ENCODE peak calls at places on chromosomes 3 and 15, in eight cellular contexts. J, K, U, V, P, O, T and Y are unnamed samples.

GRCh38 chr3:23663661-23664186 is 142.0 kb upstream of the UBE2E1 start:
- DNase-seq in J (no peak), K (no peak), U (no peak), V (no peak), P (no peak), O (peak), T (no peak), Y (no peak)

GRCh38 chr15:62795700-62796099 is 246.8 kb upstream of the TPM1 start:
- DNase-seq in J (no peak), K (no peak), U (no peak), V (no peak), P (no peak), O (no peak), T (no peak), Y (no peak)

GRCh38 chr3:30012941-30013543 is 593.4 kb upstream of the TGFBR2 start:
- DNase-seq in J (peak), K (peak), U (peak), V (peak), P (no peak), O (peak), T (peak), Y (peak)

GRCh38 chr3:6921876-6922275 is 61.0 kb downstream of the GRM7 start:
- DNase-seq in J (no peak), K (no peak), U (no peak), V (no peak), P (no peak), O (no peak), T (no peak), Y (no peak)

GRCh38 chr3:124877617-124878016 is 9.5 kb downstream of the ITGB5 start:
- DNase-seq in J (no peak), K (no peak), U (no peak), V (no peak), P (no peak), O (no peak), T (no peak), Y (no peak)

GRCh38 chr3:71885001-71885400 is 100.1 kb upstream of the PROK2 start:
- DNase-seq in J (no peak), K (no peak), U (no peak), V (no peak), P (no peak), O (no peak), T (no peak), Y (no peak)

GRCh38 chr3:64674591-64675076 is 13.2 kb downstream of the ADAMTS9 start:
- DNase-seq in J (no peak), K (no peak), U (no peak), V (no peak), P (no peak), O (no peak), T (no peak), Y (no peak)

GRCh38 chr3:133927543-133928066 is 31.9 kb upstream of the RAB6B start:
- DNase-seq in J (no peak), K (no peak), U (peak), V (no peak), P (no peak), O (no peak), T (peak), Y (no peak)

GRCh38 chr15:40909662-40910625 is 15.7 kb downstream of the VPS18 start:
- DNase-seq in J (peak), K (no peak), U (no peak), V (no peak), P (no peak), O (peak), T (peak), Y (no peak)

GRCh38 chr3:11168881-11169805 is 14.8 kb downstream of the HRH1 start:
- DNase-seq in J (no peak), K (no peak), U (no peak), V (peak), P (no peak), O (peak), T (no peak), Y (no peak)

GRCh38 chr3:183437696-183438564 is 9.5 kb upstream of the MCF2L2 start:
- DNase-seq in J (no peak), K (no peak), U (no peak), V (no peak), P (no peak), O (no peak), T (no peak), Y (no peak)

GRCh38 chr3:186307594-186307993 is 54.4 kb downstream of the DGKG start:
- DNase-seq in J (no peak), K (no peak), U (no peak), V (peak), P (no peak), O (peak), T (no peak), Y (no peak)

GRCh38 chr3:97125902-97126499 is 311.6 kb downstream of the EPHA6 start:
- DNase-seq in J (no peak), K (no peak), U (no peak), V (no peak), P (no peak), O (no peak), T (no peak), Y (no peak)

GRCh38 chr15:40768492-40769309 is 1.1 kb upstream of the C15orf62 start:
- DNase-seq in J (no peak), K (no peak), U (no peak), V (no peak), P (no peak), O (no peak), T (no peak), Y (no peak)

GRCh38 chr3:146092230-146092629 is 68.8 kb downstream of the PLOD2 start:
- DNase-seq in J (no peak), K (no peak), U (no peak), V (peak), P (no peak), O (no peak), T (no peak), Y (no peak)

GRCh38 chr15:68802373-68802772 is 18.3 kb downstream of the ANP32A start:
- DNase-seq in J (no peak), K (no peak), U (no peak), V (no peak), P (no peak), O (no peak), T (no peak), Y (no peak)

GRCh38 chr3:94101860-94102259 is 39.0 kb downstream of the NSUN3 start:
- DNase-seq in J (no peak), K (no peak), U (no peak), V (peak), P (no peak), O (peak), T (no peak), Y (no peak)

GRCh38 chr15:88238618-88239430 is 17.7 kb downstream of the NTRK3 start:
- DNase-seq in J (peak), K (no peak), U (no peak), V (peak), P (no peak), O (peak), T (no peak), Y (no peak)

GRCh38 chr15:74540135-74540760 is 772 bp upstream of the ARID3B start:
- DNase-seq in J (no peak), K (no peak), U (no peak), V (peak), P (no peak), O (no peak), T (no peak), Y (no peak)

GRCh38 chr3:134375542-134376384 is 1.5 kb upstream of the AMOTL2 start:
- DNase-seq in J (no peak), K (no peak), U (no peak), V (no peak), P (no peak), O (no peak), T (no peak), Y (no peak)

GRCh38 chr3:108125550-108126071 is 34.8 kb upstream of the CD47 start:
- DNase-seq in J (no peak), K (no peak), U (no peak), V (no peak), P (peak), O (no peak), T (no peak), Y (no peak)

GRCh38 chr15:40340038-40340739 is 550 bp downstream of the CCDC9B start:
- DNase-seq in J (no peak), K (no peak), U (peak), V (peak), P (no peak), O (peak), T (peak), Y (no peak)

GRCh38 chr3:145936986-145937385 is 224.0 kb downstream of the PLOD2 start:
- DNase-seq in J (peak), K (no peak), U (no peak), V (no peak), P (no peak), O (no peak), T (no peak), Y (no peak)

GRCh38 chr15:40823572-40824343 is 4.8 kb downstream of the PPP1R14D start:
- DNase-seq in J (no peak), K (no peak), U (no peak), V (no peak), P (no peak), O (no peak), T (no peak), Y (no peak)

GRCh38 chr3:141091416-141091815 is 40.3 kb downstream of the SPSB4 start:
- DNase-seq in J (no peak), K (no peak), U (no peak), V (no peak), P (no peak), O (no peak), T (no peak), Y (no peak)

GRCh38 chr3:57130426-57131209 is 34.5 kb downstream of the IL17RD start:
- DNase-seq in J (no peak), K (no peak), U (no peak), V (no peak), P (no peak), O (no peak), T (no peak), Y (no peak)

GRCh38 chr3:106729481-106729880 is 647.8 kb upstream of the CCDC54 start:
- DNase-seq in J (no peak), K (no peak), U (no peak), V (no peak), P (no peak), O (no peak), T (no peak), Y (no peak)

GRCh38 chr3:25033407-25034029 is 394.5 kb upstream of the RARB start:
- DNase-seq in J (no peak), K (no peak), U (no peak), V (peak), P (no peak), O (peak), T (peak), Y (no peak)

GRCh38 chr3:32733631-32734229 is 48.7 kb downstream of the CNOT10 start:
- DNase-seq in J (peak), K (no peak), U (no peak), V (peak), P (no peak), O (peak), T (no peak), Y (no peak)

GRCh38 chr15:78538358-78538757 is 1.9 kb upstream of the PSMA4 start:
- DNase-seq in J (no peak), K (no peak), U (no peak), V (no peak), P (no peak), O (no peak), T (no peak), Y (no peak)

GRCh38 chr3:51966941-51967383 is 292 bp downstream of the PCBP4 start:
- DNase-seq in J (no peak), K (no peak), U (no peak), V (no peak), P (no peak), O (no peak), T (no peak), Y (no peak)

GRCh38 chr3:113741086-113741485 is 5.0 kb downstream of the NAA50 start:
- DNase-seq in J (no peak), K (no peak), U (no peak), V (no peak), P (no peak), O (no peak), T (no peak), Y (no peak)
- H3K4me3 ChIP-seq in J (no peak), K (no peak), U (no peak), V (no peak), P (no peak), O (no peak), T (peak), Y (no peak)

DNA sequence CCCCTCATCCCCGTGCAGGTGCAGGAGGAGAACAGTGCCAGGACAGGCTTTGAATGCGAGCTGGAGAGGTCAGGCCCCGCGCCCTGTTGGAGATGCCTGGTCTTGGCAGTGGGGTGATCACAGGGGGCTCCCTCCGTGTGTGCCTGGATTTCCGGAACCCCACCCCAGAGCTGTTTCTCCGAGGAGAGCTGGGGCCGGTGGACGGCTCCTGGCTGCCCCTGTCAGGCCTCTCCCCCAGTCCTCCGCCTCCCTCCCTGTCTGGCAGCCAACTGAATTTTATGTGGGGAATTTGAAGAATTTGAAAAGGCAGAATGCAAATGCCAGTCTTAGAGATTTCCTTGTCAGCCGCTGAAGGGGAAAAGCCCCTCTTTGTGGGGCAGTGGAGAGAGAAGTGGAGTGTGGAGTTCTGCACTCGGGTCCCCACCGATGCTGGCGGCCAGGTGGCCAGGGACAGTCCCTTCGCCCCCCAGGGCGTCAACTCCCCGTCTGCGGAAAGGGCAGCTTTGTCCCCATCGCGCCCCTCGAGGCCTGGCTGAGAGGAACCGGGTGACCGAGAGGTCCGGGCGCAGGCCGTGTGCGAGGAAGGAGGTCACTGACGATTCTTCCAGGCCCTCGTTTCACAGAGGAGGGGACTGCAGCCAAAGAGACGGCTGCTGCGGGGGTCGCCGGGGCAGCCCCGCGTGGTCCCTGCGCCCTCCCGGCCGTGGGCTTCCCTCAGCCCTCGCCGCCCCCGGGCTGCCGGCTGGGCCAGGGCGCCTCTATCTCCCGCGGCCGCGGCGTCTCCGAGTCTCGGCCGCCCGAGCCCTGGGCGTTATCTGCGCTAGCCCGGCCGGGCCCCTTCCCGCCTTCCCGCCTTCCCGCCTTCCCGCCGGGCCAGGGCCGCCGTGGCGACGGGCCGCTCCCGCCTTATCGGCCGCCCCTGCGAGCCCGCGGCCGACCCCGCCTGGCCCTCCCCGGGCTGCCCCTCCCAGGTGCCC is 56.0 kb upstream of the LCTL start:
- DNase-seq in J (no peak), K (no peak), U (no peak), V (no peak), P (no peak), O (peak), T (no peak), Y (no peak)
- H3K4me3 ChIP-seq in J (no peak), K (no peak), U (no peak), V (no peak), P (peak), O (no peak), T (peak), Y (no peak)

GRCh38 chr3:148604270-148605085 is 93.2 kb upstream of the AGTR1 start:
- DNase-seq in J (peak), K (peak), U (no peak), V (peak), P (no peak), O (peak), T (peak), Y (no peak)
- H3K4me3 ChIP-seq in J (peak), K (no peak), U (no peak), V (no peak), P (no peak), O (no peak), T (no peak), Y (no peak)

GRCh38 chr3:53844262-53845102 is 1.7 kb downstream of the CHDH start:
- DNase-seq in J (no peak), K (no peak), U (no peak), V (no peak), P (no peak), O (no peak), T (no peak), Y (no peak)
- H3K4me3 ChIP-seq in J (no peak), K (no peak), U (no peak), V (no peak), P (no peak), O (no peak), T (no peak), Y (no peak)

GRCh38 chr3:46245155-46245554 is 2.9 kb downstream of the CCR3 start:
- DNase-seq in J (no peak), K (no peak), U (no peak), V (no peak), P (no peak), O (no peak), T (no peak), Y (no peak)

GRCh38 chr3:46239301-46239938 is 2.8 kb upstream of the CCR3 start:
- DNase-seq in J (no peak), K (no peak), U (no peak), V (no peak), P (no peak), O (no peak), T (no peak), Y (no peak)

GRCh38 chr3:46238386-46238785 is 3.9 kb upstream of the CCR3 start:
- DNase-seq in J (no peak), K (no peak), U (no peak), V (no peak), P (no peak), O (no peak), T (no peak), Y (no peak)

GRCh38 chr3:46239952-46240351 is 2.3 kb upstream of the CCR3 start:
- DNase-seq in J (no peak), K (no peak), U (no peak), V (no peak), P (no peak), O (no peak), T (no peak), Y (no peak)

DNA sequence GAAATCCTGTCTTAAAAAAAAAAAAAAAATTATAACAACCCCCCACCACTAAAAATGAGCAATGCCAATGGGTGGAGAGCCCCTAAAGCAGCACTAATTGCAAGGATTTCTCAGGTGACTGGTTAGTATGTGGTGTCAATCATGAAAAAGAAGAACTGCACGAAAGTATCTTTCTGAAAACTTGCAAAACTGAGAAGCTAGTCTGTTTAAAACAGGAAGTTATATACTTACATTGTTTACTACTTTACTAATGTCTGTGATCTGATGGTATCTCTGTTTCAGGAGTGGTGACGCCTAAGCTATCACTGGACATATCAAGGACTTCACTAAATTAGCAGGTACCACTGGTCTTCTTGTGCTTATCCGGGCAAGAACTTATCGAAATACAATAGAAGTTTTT is at the start of gene CCR3:
- DNase-seq in J (no peak), K (no peak), U (no peak), V (no peak), P (no peak), O (no peak), T (no peak), Y (no peak)
- H3K4me3 ChIP-seq in J (no peak), K (no peak), U (no peak), V (no peak), P (no peak), O (no peak), T (no peak), Y (no peak)

GRCh38 chr15:67137951-67138935 is 72.8 kb downstream of the SMAD3 start:
- DNase-seq in J (no peak), K (no peak), U (no peak), V (peak), P (no peak), O (no peak), T (no peak), Y (no peak)
- H3K4me3 ChIP-seq in J (no peak), K (no peak), U (peak), V (peak), P (peak), O (peak), T (peak), Y (no peak)

DNA sequence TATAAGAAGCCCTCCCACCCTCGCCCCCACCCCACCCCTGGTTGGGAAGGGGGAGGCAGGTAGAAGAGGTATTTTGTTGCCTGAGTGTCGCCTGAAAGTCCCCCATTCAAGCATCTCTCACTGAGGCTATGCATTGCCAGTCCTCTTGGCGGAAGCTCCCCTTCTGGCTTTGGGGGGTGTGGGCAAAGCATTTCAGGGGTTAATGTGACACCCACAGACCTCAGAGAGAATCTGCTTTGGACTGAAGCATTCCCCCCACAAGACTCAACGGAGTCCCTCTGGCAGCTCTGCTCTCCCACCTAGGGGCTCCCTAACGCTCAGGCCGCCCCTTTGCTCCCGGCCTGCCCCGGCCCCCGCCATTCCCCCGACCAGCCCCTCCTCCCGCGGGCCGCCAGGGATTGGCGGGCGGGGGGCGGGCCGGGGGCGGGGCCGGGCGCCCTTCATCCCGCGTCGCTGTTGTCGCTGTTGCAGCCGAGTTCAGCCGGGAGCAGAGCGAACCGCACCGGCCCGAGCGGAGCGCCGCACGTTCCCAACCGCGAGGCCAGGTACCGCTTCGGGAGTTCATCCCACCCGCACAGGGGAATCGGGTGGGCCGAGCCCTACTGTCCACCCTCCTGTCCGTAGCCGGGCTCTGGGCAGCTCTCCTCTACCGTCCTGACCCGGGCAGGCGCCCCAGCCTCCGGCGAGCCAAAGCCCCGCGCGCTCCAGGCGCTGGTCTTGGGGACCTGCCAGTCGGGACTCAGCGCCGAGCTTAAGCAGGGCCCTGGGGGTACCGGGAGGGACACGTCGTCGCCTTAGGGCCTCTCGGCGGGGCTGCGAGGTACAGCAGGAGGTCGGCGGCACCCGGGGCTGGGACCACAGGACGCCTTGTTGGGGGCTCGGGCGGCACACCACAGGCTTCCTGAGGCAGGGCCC is at the start of gene SLC38A3:
- DNase-seq in J (no peak), K (no peak), U (peak), V (no peak), P (no peak), O (no peak), T (no peak), Y (no peak)
- H3K4me3 ChIP-seq in J (peak), K (no peak), U (peak), V (peak), P (peak), O (peak), T (peak), Y (peak)